ENCODE peak calls at places on chromosomes 4 and X, in seven cellular contexts. W, X, T, R, U, S and B are unnamed samples.

GRCh38 chr4:7186516-7187296 is 5.6 kb upstream of the SORCS2 start:
- DNase-seq in X (no peak), U (no peak), R (no peak), T (no peak), W (peak), S (no peak), B (no peak)

GRCh38 chr4:95544433-95545103 is 4.2 kb downstream of the UNC5C start:
- DNase-seq in T (no peak), R (no peak), U (no peak), W (no peak), X (no peak), S (no peak), B (no peak)

GRCh38 chr4:120064887-120065286 is 1.8 kb downstream of the MAD2L1 start:
- DNase-seq in T (no peak), W (no peak), S (no peak), U (no peak), X (no peak), R (no peak), B (no peak)

GRCh38 chr4:121190389-121190788 is 26.3 kb upstream of the TNIP3 start:
- DNase-seq in T (no peak), S (no peak), R (no peak), X (no peak), W (no peak), U (no peak), B (no peak)

GRCh38 chr4:76981649-76982048 is 32.1 kb downstream of the SEPTIN11 start:
- DNase-seq in T (no peak), X (no peak), R (no peak), W (no peak), S (no peak), U (no peak), B (no peak)

GRCh38 chr4:48970471-48970921 is 15.6 kb upstream of the CWH43 start:
- DNase-seq in U (no peak), R (no peak), W (no peak), S (no peak), T (no peak), X (no peak), B (no peak)

GRCh38 chr4:101282076-101282844 is 65.1 kb downstream of the PPP3CA start:
- DNase-seq in W (no peak), X (peak), S (no peak), U (peak), T (no peak), R (peak), B (no peak)

GRCh38 chrX:9677098-9677739 is 88.4 kb downstream of the GPR143 start:
- DNase-seq in U (no peak), R (peak), T (no peak), S (peak), X (peak), W (no peak), B (no peak)

GRCh38 chrX:134990475-134991473 is at the start of gene SMIM10:
- DNase-seq in X (peak), T (peak), R (peak), U (no peak), W (peak), S (peak), B (peak)

GRCh38 chr4:189001971-189002450 is 862.8 kb downstream of the TRIML1 start:
- DNase-seq in R (no peak), S (no peak), W (no peak), U (no peak), T (no peak), X (no peak), B (no peak)

GRCh38 chr4:159065513-159066240 is 37.2 kb upstream of the RAPGEF2 start:
- DNase-seq in R (no peak), U (no peak), W (no peak), S (no peak), X (no peak), T (no peak), B (no peak)

GRCh38 chrX:119468930-119469635 is 839 bp downstream of the SLC25A5 start:
- DNase-seq in R (peak), S (peak), T (peak), X (peak), U (no peak), W (peak), B (peak)

GRCh38 chr4:102610007-102610406 is 108.8 kb downstream of the NFKB1 start:
- DNase-seq in X (no peak), W (no peak), U (no peak), T (no peak), R (no peak), S (no peak), B (no peak)

GRCh38 chr4:48962636-48963035 is 23.4 kb upstream of the CWH43 start:
- DNase-seq in W (no peak), X (no peak), R (no peak), S (no peak), U (no peak), T (no peak), B (no peak)

GRCh38 chr4:40000711-40001110 is 23.0 kb upstream of the PDS5A start:
- DNase-seq in W (no peak), R (no peak), T (no peak), S (no peak), U (no peak), X (no peak), B (no peak)

GRCh38 chrX:133776072-133776471 is 209.3 kb downstream of the GPC3 start:
- DNase-seq in X (peak), T (peak), R (no peak), U (no peak), W (peak), S (peak), B (no peak)

GRCh38 chrX:153539171-153539978 is 21.9 kb downstream of the ATP2B3 start:
- DNase-seq in W (peak), R (peak), X (peak), S (peak), U (no peak), T (peak), B (peak)

GRCh38 chr4:27790911-27791310 is 930.3 kb downstream of the STIM2 start:
- DNase-seq in X (no peak), R (no peak), U (no peak), W (no peak), S (no peak), T (no peak), B (no peak)

GRCh38 chr4:151226004-151226932 is 50.7 kb upstream of the PRSS48 start:
- DNase-seq in U (no peak), S (no peak), R (no peak), T (no peak), X (no peak), W (no peak), B (no peak)

GRCh38 chr4:52110171-52110570 is 59.1 kb downstream of the SPATA18 start:
- DNase-seq in U (no peak), T (no peak), R (no peak), X (no peak), W (no peak), S (no peak), B (no peak)

GRCh38 chrX:49186125-49187027 is at the start of gene PRICKLE3:
- DNase-seq in W (peak), S (peak), R (peak), T (peak), X (peak), U (no peak), B (no peak)